ENCODE peak calls at places on chromosome 1, in seven cellular contexts. T is ovary, B is tibial nerve, Z is psoas muscle, L is IMR-90, J is cardiac muscle cell, S is dorsolateral prefrontal cortex. N is an unnamed sample.

GRCh38 chr1:43538143-43538487 is 7.4 kb downstream of the PTPRF start:
- DNase-seq in T (no peak), B (no peak), Z (no peak), L (no peak), J (no peak), S (no peak), N (no peak)

GRCh38 chr1:1080122-1080753 is 6.1 kb upstream of the RNF223 start:
- DNase-seq in T (peak; percentile 34), B (no peak), Z (peak; percentile 45), L (peak; percentile 33), J (peak; percentile 55), S (peak; percentile 24), N (no peak)

GRCh38 chr1:232726048-232726779 is 79.0 kb upstream of the MAP10 start:
- DNase-seq in T (no peak), B (no peak), Z (no peak), L (peak; percentile 31), J (peak; percentile 27), S (no peak), N (no peak)

GRCh38 chr1:165355977-165356811 is at the start of gene LMX1A:
- DNase-seq in T (no peak), B (peak; percentile 20), Z (peak; percentile 40), L (no peak), J (peak; percentile 20), S (no peak), N (no peak)

GRCh38 chr1:224879404-224879803 is 50.1 kb upstream of the DNAH14 start:
- DNase-seq in T (no peak), B (no peak), Z (no peak), L (peak; percentile 28), J (peak; percentile 77), S (no peak), N (peak; percentile 36)

GRCh38 chr1:9100471-9101043 is 28.3 kb downstream of the GPR157 start:
- DNase-seq in T (no peak), B (no peak), Z (no peak), L (peak; percentile 83), J (peak; percentile 22), S (no peak), N (peak; percentile 49)

GRCh38 chr1:204242920-204243319 is 29.1 kb upstream of the GOLT1A start:
- DNase-seq in T (no peak), B (no peak), Z (no peak), L (no peak), J (no peak), S (no peak), N (no peak)

GRCh38 chr1:3156936-3157335 is 87.9 kb downstream of the PRDM16 start:
- DNase-seq in T (no peak), B (no peak), Z (no peak), L (no peak), J (no peak), S (no peak), N (no peak)

GRCh38 chr1:92411511-92411910 is 75.2 kb downstream of the GFI1 start:
- DNase-seq in T (no peak), B (no peak), Z (no peak), L (peak; percentile 78), J (peak; percentile 50), S (no peak), N (peak; percentile 53)

GRCh38 chr1:229031491-229032341 is 239.2 kb upstream of the RAB4A start:
- DNase-seq in T (no peak), B (no peak), Z (no peak), L (no peak), J (no peak), S (no peak), N (no peak)

GRCh38 chr1:37561794-37562132 is 5.0 kb downstream of the DNALI1 start:
- DNase-seq in T (no peak), B (peak; percentile 14), Z (peak; percentile 18), L (peak; percentile 22), J (peak; percentile 36), S (no peak), N (peak; percentile 20)

GRCh38 chr1:199901341-199901740 is 126.2 kb upstream of the NR5A2 start:
- DNase-seq in T (no peak), B (no peak), Z (no peak), L (no peak), J (no peak), S (no peak), N (no peak)

DNA sequence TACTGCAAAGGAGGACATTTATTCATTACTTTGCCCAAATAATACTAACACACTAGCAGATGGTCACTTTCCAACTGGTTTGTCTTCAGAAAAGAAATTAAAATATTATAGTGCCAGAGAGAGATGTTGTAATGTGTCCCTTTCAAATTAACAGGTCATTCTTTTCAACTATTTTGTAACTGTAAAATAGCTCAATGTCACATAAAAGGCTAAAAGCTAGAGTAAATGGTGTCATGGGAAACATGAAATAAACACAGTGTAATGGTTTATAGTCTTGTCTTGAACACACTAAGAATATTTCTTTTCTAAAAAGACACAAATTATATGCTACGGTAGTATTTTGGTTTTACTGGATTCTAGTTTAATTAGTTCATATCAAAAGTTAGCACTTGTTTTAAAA is 77.8 kb downstream of the ADGRL2 start:
- DNase-seq in T (no peak), B (no peak), Z (no peak), L (no peak), J (no peak), S (no peak), N (no peak)
- H3K27ac ChIP-seq in T (no peak overlapping the region), B (no peak overlapping the region), Z (no peak overlapping the region), L (no peak overlapping the region), J (no peak overlapping the region), S (no peak overlapping the region), N (no peak overlapping the region)

DNA sequence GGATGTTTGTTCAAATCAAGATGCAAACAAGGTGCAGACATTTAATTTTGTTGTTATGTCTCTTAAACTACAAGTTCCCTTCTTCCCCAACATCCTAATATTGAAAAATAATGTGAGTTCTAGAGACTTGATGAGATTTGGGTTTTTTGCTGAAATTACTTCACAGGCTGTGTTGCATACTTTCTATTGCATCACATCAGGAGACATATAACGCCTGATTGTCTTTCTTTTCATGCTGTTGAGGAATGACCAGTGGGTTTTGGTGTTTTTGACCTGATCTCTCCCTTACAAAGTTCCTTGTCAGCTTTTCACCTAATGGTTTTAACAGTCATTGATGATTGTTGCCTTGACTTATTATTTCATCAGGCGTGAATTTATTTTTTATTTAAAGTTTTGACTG is 83.4 kb downstream of the UROD start:
- DNase-seq in T (no peak), B (no peak), Z (no peak), L (no peak), J (no peak), S (no peak), N (no peak)
- TF ChIP-seq CTCF in T (no peak), B (no peak), Z (no peak), L (no peak), J (no peak), S (no peak), N (no peak)

GRCh38 chr1:154657547-154657946 is 49.6 kb upstream of the ADAR start:
- DNase-seq in T (no peak), B (no peak), Z (no peak), L (no peak), J (no peak), S (no peak), N (no peak)

GRCh38 chr1:154663656-154664055 is 55.7 kb upstream of the ADAR start:
- DNase-seq in T (no peak), B (no peak), Z (no peak), L (no peak), J (no peak), S (no peak), N (no peak)

GRCh38 chr1:154664331-154664730 is 56.3 kb upstream of the ADAR start:
- DNase-seq in T (no peak), B (no peak), Z (no peak), L (no peak), J (no peak), S (no peak), N (no peak)

GRCh38 chr1:154661110-154661509 is 53.1 kb upstream of the ADAR start:
- DNase-seq in T (no peak), B (no peak), Z (no peak), L (no peak), J (no peak), S (no peak), N (no peak)

GRCh38 chr1:154659823-154660592 is 52.0 kb upstream of the ADAR start:
- DNase-seq in T (no peak), B (no peak), Z (no peak), L (no peak), J (no peak), S (no peak), N (no peak)
- H3K27me3 ChIP-seq in T (no peaks in the 10 kb centered on the region), B (no peaks in the 10 kb centered on the region), Z (no peaks in the 10 kb centered on the region), L (peaks cover 31% of the 10 kb centered on the region), J (no peaks in the 10 kb centered on the region), S (no peaks in the 10 kb centered on the region), N (peaks cover 7% of the 10 kb centered on the region)

DNA sequence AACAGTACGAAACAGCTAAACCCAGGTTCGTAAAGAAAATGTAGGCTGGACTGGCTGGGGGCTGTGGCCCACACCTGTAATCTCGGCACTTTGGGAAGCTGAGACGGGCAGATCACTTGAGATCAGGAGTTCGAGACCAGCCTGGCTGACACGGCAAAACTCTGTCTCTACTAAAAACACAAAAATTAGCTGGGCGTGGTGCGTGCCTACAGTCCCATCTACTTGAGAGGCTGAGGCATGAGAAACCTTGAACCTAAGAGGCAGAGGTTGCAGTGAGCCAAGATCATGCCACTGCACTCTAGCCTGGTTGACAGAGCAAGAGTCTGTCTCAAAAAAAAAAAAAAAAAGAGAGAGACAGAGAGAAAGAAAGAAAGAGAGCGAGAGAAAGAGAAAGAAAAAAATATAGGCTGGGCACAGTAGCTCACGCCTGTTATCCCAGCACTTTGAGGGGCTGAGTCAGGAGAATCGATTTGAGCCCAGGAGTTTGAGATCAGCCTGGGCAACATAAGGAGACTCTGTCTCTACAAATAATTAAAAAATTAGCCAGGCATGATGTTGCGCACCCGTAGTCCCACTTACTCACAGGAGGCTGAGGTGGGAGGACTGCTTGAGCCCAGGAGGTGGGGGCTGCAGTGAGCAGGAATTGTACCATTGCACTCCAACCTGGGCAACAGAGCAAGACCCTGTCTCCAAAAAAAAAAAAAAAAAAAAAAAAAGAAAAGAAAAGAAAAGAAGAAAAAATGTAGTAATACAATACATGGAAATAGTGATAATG is 35.7 kb downstream of the CAPZB start:
- DNase-seq in T (no peak), B (no peak), Z (no peak), L (no peak), J (no peak), S (no peak), N (no peak)
- H3K27ac ChIP-seq in T (peak overlapping the region; percentile 89), B (peak overlapping the region; percentile 83), Z (peak overlapping the region; percentile 77), L (peak overlapping the region; percentile 87), J (peak overlapping the region; percentile 39), S (peak overlapping the region; percentile 48), N (peak overlapping the region; percentile 80)

N was measured in brain microvascular endothelial cell.